ENCODE peak calls at places on chromosomes 12 and 14, in six cellular contexts. T, W, X, K, M and L are unnamed samples.

GRCh38 chr14:73460691-73461127 is 2.4 kb upstream of the NUMB start:
- DNase-seq in T (no peak), W (peak; percentile 70), X (peak; percentile 91), K (no peak), M (no peak), L (no peak)

GRCh38 chr12:60269611-60270269 is 673.9 kb downstream of the SLC16A7 start:
- DNase-seq in T (no peak), W (no peak), X (no peak), K (no peak), M (no peak), L (no peak)

GRCh38 chr14:61643546-61643945 is 51.8 kb upstream of the HIF1A start:
- DNase-seq in T (no peak), W (no peak), X (peak; percentile 91), K (no peak), M (no peak), L (no peak)

GRCh38 chr12:116969615-116970575 is 59.1 kb downstream of the FBXW8 start:
- DNase-seq in T (no peak), W (peak; percentile 50), X (peak; percentile 42), K (no peak), M (no peak), L (no peak)

GRCh38 chr12:131852551-131853299 is 24.5 kb downstream of the MMP17 start:
- DNase-seq in T (no peak), W (no peak), X (peak; percentile 38), K (no peak), M (no peak), L (peak; percentile 42)

GRCh38 chr12:59708484-59708883 is 112.7 kb downstream of the SLC16A7 start:
- DNase-seq in T (no peak), W (no peak), X (peak; percentile 43), K (no peak), M (peak; percentile 5), L (no peak)

GRCh38 chr12:9919443-9919842 is 12.7 kb downstream of the CLEC2A start:
- DNase-seq in T (no peak), W (no peak), X (no peak), K (no peak), M (no peak), L (no peak)

GRCh38 chr14:63432228-63432627 is 110.9 kb downstream of the PPP2R5E start:
- DNase-seq in T (no peak), W (no peak), X (no peak), K (no peak), M (no peak), L (no peak)

GRCh38 chr14:61560323-61560722 is 135.0 kb upstream of the HIF1A start:
- DNase-seq in T (no peak), W (peak; percentile 71), X (no peak), K (no peak), M (no peak), L (no peak)

GRCh38 chr14:33229269-33229924 is 290.7 kb downstream of the NPAS3 start:
- DNase-seq in T (no peak), W (peak; percentile 41), X (peak; percentile 2), K (no peak), M (no peak), L (no peak)

GRCh38 chr14:103073876-103074698 is 9.9 kb upstream of the LBHD2 start:
- DNase-seq in T (peak; percentile 67), W (no peak), X (peak; percentile 53), K (no peak), M (no peak), L (no peak)

GRCh38 chr14:75303415-75303814 is 24.8 kb downstream of the FOS start:
- DNase-seq in T (peak; percentile 60), W (peak; percentile 87), X (peak; percentile 83), K (peak; percentile 48), M (peak; percentile 65), L (peak; percentile 48)

GRCh38 chr12:82803201-82803600 is 116.5 kb downstream of the TMTC2 start:
- DNase-seq in T (no peak), W (no peak), X (no peak), K (no peak), M (no peak), L (no peak)

GRCh38 chr14:21734457-21735074 is 60.9 kb upstream of the OR4E1 start:
- DNase-seq in T (no peak), W (peak; percentile 22), X (peak; percentile 43), K (peak; percentile 79), M (peak; percentile 39), L (peak; percentile 67)

GRCh38 chr12:19048943-19049342 is 80.6 kb upstream of the PLEKHA5 start:
- DNase-seq in T (no peak), W (no peak), X (no peak), K (no peak), M (no peak), L (peak; percentile 2)

GRCh38 chr14:65320661-65321308 is 91.7 kb upstream of the FUT8 start:
- DNase-seq in T (no peak), W (no peak), X (no peak), K (no peak), M (no peak), L (no peak)

GRCh38 chr12:53324113-53324778 is 2.8 kb upstream of the AAAS start:
- DNase-seq in T (peak; percentile 72), W (no peak), X (no peak), K (peak; percentile 80), M (no peak), L (peak; percentile 79)

GRCh38 chr14:40679256-40679655 is 927.4 kb upstream of the LRFN5 start:
- DNase-seq in T (no peak), W (no peak), X (no peak), K (no peak), M (no peak), L (no peak)

GRCh38 chr12:13073191-13073590 is 29.0 kb downstream of the FAM234B start:
- DNase-seq in T (no peak), W (no peak), X (no peak), K (no peak), M (no peak), L (no peak)

GRCh38 chr14:22598896-22599244 is 770 bp downstream of the ABHD4 start:
- DNase-seq in T (no peak), W (peak; percentile 54), X (peak; percentile 86), K (peak; percentile 57), M (no peak), L (peak; percentile 32)

GRCh38 chr12:124769881-124770512 is 93.7 kb downstream of the SCARB1 start:
- DNase-seq in T (no peak), W (no peak), X (no peak), K (no peak), M (no peak), L (no peak)

GRCh38 chr12:66087365-66087943 is 43.1 kb downstream of the LLPH start:
- DNase-seq in T (no peak), W (peak; percentile 83), X (peak; percentile 78), K (peak; percentile 60), M (peak; percentile 46), L (peak; percentile 47)

GRCh38 chr14:100192672-100193416 is 33.4 kb upstream of the DEGS2 start:
- DNase-seq in T (peak; percentile 100), W (peak; percentile 98), X (peak; percentile 99), K (peak; percentile 96), M (peak; percentile 99), L (peak; percentile 97)

GRCh38 chr14:56172571-56172971 is 54.4 kb downstream of the PELI2 start:
- DNase-seq in T (no peak), W (peak; percentile 67), X (peak; percentile 80), K (no peak), M (no peak), L (no peak)

GRCh38 chr12:13135336-13136178 is 32.1 kb upstream of the GSG1 start:
- DNase-seq in T (peak; percentile 93), W (peak; percentile 90), X (peak; percentile 98), K (no peak), M (no peak), L (no peak)

GRCh38 chr12:107684990-107685359 is 624 bp upstream of the PWP1 start:
- DNase-seq in T (no peak), W (peak; percentile 35), X (peak; percentile 53), K (peak; percentile 7), M (no peak), L (peak; percentile 41)

GRCh38 chr14:103548463-103549351 is 13.8 kb downstream of the BAG5 start:
- DNase-seq in T (no peak), W (no peak), X (no peak), K (no peak), M (no peak), L (no peak)

DNA sequence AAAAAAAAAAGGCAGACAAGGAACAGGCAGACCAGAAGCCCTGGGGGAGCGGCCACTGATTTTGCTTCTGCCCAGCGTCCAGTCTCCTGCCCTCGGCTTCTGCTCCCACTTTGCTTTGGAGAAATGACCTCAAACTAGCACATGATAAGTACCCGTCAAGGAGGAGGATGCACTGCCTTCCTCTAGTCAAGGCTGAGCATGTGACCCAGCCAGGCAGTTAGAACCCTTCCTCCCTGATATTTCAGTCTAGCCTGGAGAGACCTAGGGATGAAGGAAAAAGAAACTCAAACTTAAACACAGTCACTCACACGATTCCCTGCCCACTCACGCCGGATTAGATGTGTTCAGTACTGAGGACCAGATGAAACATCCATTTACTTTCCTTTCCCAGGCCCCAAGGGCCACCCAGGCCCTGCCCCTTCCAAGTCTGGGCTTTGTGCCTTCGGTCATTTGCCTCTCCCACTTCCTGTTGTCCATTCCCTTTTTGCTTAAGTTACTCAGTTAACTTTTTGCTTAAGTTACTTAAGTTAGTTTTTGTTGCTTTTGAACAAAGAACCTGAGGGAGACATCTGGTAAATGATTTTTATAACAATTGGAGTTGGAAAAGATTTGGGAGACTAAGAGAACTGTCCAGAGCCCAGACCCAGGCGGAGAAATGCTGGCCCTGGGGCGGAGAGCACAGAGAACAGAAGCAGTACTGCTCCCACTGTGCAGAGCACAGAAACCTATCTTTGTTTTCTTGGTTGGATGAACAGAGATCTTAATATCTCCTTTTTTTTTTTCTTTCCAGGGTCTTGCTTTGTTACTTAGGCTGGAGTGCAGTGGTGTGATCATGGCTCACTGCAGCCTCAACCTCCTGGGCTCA is 23.0 kb upstream of the TTC7B start:
- DNase-seq in T (peak; percentile 60), W (peak; percentile 79), X (peak; percentile 75), K (no peak), M (no peak), L (no peak)
- H3K4me3 ChIP-seq in T (peak overlapping the region; percentile 13), W (no peak overlapping the region), X (peak overlapping the region; percentile 15), K (no peak overlapping the region), M (no peak overlapping the region), L (no peak overlapping the region)

GRCh38 chr12:1533602-1534304 is 60.6 kb downstream of the FBXL14 start:
- DNase-seq in T (peak; percentile 58), W (no peak), X (peak; percentile 75), K (peak; percentile 94), M (no peak), L (peak; percentile 33)
- H3K4me3 ChIP-seq in T (peak overlapping the region; percentile 19), W (peak overlapping the region; percentile 45), X (peak overlapping the region; percentile 86), K (peak overlapping the region; percentile 88), M (no peak overlapping the region), L (no peak overlapping the region)

DNA sequence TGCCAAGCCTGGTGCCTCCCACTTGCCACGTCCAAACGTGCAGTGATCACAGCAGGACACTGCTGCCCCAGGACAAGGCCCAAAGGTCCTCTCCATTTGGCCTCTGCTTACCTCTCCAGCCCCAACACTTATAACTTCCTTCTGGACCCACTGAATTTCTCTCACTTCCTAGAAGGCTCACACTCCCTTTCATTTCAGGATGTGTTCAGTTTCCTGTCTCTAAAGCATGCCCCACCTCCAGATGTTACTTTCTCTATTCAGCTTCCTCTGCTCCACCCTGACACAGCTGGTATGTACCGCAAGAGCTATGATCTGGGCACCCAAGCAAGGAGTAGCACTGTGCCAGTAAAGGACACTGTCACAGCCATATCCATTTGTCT is 33.0 kb downstream of the CDKL1 start:
- DNase-seq in T (no peak), W (peak; percentile 50), X (peak; percentile 69), K (peak; percentile 67), M (no peak), L (peak; percentile 91)
- H3K4me3 ChIP-seq in T (peak overlapping the region; percentile 43), W (peak overlapping the region; percentile 15), X (peak overlapping the region; percentile 71), K (peak overlapping the region; percentile 57), M (no peak overlapping the region), L (peak overlapping the region; percentile 56)

DNA sequence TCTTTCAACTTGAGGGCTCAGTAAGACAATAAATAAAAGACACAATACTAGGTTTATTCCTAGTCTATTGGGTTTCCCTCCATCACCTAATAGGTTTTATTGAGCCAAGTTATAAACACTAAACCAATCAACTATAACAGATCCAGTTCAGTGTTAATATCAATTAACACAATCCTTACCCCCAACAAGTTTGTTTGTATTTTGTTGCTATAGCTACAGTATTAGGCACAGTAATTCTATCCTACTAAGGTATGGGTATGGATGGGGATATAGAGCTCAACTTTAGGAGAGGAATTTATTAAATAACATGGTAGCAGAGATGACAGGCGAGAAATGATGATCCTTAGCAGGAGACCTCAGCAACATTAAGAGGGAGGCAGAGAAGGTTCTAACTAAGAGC is 13.3 kb downstream of the PPP4R3A start:
- DNase-seq in T (no peak), W (no peak), X (no peak), K (no peak), M (no peak), L (no peak)
- H3K4me3 ChIP-seq in T (no peak overlapping the region), W (no peak overlapping the region), X (no peak overlapping the region), K (no peak overlapping the region), M (no peak overlapping the region), L (no peak overlapping the region)